ENCODE peak calls at places on chromosomes 4 and X, in seven cellular contexts. I is IMR-90, E is mesenchymal stem cell, T is GM23338, Z is OCI-LY7, D is mammary epithelial cell, H is MM.1S. R is an unnamed sample.

GRCh38 chr4:124777007-124777406 is 64.5 kb upstream of the ANKRD50 start:
- DNase-seq in I (peak; percentile 37), E (no peak), T (no peak), Z (no peak), D (no peak), H (no peak), R (peak; percentile 15)

GRCh38 chrX:115147220-115147619 is 42.0 kb upstream of the RBMXL3 start:
- DNase-seq in I (peak; percentile 40), E (peak; percentile 24), T (peak; percentile 8), Z (no peak), D (peak; percentile 4), H (peak; percentile 7), R (peak; percentile 21)

GRCh38 chr4:3293410-3294391 is 880 bp downstream of the RGS12 start:
- DNase-seq in I (no peak), E (peak; percentile 15), T (no peak), Z (peak; percentile 5), D (no peak), H (no peak), R (peak; percentile 30)

GRCh38 chr4:56757821-56758400 is 63.6 kb downstream of the SPINK2 start:
- DNase-seq in I (peak; percentile 94), E (peak; percentile 98), T (peak; percentile 65), Z (peak; percentile 90), D (no peak), H (peak; percentile 95), R (peak; percentile 59)

GRCh38 chr4:40916880-40917279 is 167.1 kb downstream of the NSUN7 start:
- DNase-seq in I (no peak), E (peak; percentile 23), T (peak; percentile 79), Z (peak; percentile 41), D (no peak), H (peak; percentile 33), R (peak; percentile 42)

GRCh38 chr4:177485528-177485927 is 43.3 kb upstream of the AGA start:
- DNase-seq in I (peak; percentile 98), E (peak; percentile 26), T (no peak), Z (no peak), D (peak; percentile 89), H (no peak), R (no peak)

GRCh38 chr4:73576366-73576765 is 43.9 kb downstream of the RASSF6 start:
- DNase-seq in I (peak; percentile 29), E (peak; percentile 28), T (no peak), Z (no peak), D (peak; percentile 14), H (no peak), R (no peak)

GRCh38 chr4:89952458-89952857 is 57.8 kb downstream of the MMRN1 start:
- DNase-seq in I (no peak), E (no peak), T (no peak), Z (no peak), D (no peak), H (no peak), R (no peak)

GRCh38 chr4:73947239-73947985 is 34.4 kb downstream of the PF4 start:
- DNase-seq in I (no peak), E (no peak), T (no peak), Z (no peak), D (no peak), H (no peak), R (no peak)

GRCh38 chr4:13470379-13470778 is 13.8 kb downstream of the RAB28 start:
- DNase-seq in I (no peak), E (peak; percentile 18), T (no peak), Z (no peak), D (no peak), H (no peak), R (no peak)

GRCh38 chr4:176945314-176945713 is 152.6 kb upstream of the VEGFC start:
- DNase-seq in I (no peak), E (peak; percentile 49), T (no peak), Z (no peak), D (no peak), H (no peak), R (no peak)

GRCh38 chr4:185711764-185712163 is 100.2 kb downstream of the SORBS2 start:
- DNase-seq in I (peak; percentile 8), E (peak; percentile 12), T (no peak), Z (no peak), D (peak; percentile 82), H (no peak), R (peak; percentile 37)
- H3K27ac ChIP-seq in I (no peak overlapping the region), E (no peak overlapping the region), T (no peak overlapping the region), Z (no peak overlapping the region), D (no peak overlapping the region), H (no peak overlapping the region), R (peak overlapping the region; percentile 46)

GRCh38 chrX:53669258-53669657 is 17.3 kb downstream of the HUWE1 start:
- DNase-seq in I (no peak), E (no peak), T (no peak), Z (no peak), D (no peak), H (no peak), R (no peak)

GRCh38 chrX:53678667-53679066 is 7.9 kb downstream of the HUWE1 start:
- DNase-seq in I (no peak), E (peak; percentile 26), T (peak; percentile 32), Z (no peak), D (no peak), H (no peak), R (no peak)

GRCh38 chrX:53674581-53674980 is 11.9 kb downstream of the HUWE1 start:
- DNase-seq in I (peak; percentile 29), E (no peak), T (no peak), Z (no peak), D (no peak), H (no peak), R (no peak)
- H3K4me1 ChIP-seq in I (no peaks in the 10 kb centered on the region), E (no peaks in the 10 kb centered on the region), T (no peaks in the 10 kb centered on the region), Z (no peaks in the 10 kb centered on the region), D (no peaks in the 10 kb centered on the region), H (peaks cover 2% of the 10 kb centered on the region), R (peaks cover 4% of the 10 kb centered on the region)

DNA sequence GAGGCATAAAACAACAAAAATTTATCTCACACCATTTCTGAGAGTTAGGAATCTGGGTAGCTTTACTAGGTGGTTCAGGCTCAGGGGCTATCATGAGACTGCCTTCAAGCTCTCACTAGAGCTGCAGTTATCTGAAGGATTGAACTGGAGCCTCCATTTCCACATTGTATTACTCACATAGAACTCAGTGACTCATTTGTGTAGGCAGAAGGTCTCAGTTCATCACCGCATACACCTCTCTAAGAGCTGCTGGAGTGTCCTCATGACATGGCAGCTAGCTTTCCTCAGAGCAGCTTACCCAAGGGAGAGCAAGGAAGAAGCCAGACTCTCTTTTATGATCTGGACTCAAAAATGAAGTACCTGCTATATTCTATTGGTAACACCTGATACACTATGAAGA is 389.2 kb downstream of the IQCM start:
- DNase-seq in I (peak; percentile 35), E (no peak), T (no peak), Z (no peak), D (peak; percentile 56), H (no peak), R (no peak)
- H2AFZ ChIP-seq in I (no peak overlapping the region), E (no peak overlapping the region), T (no peak overlapping the region), Z (no peak overlapping the region), D (peak overlapping the region; percentile 42), H (no peak overlapping the region), R (no peak overlapping the region)

DNA sequence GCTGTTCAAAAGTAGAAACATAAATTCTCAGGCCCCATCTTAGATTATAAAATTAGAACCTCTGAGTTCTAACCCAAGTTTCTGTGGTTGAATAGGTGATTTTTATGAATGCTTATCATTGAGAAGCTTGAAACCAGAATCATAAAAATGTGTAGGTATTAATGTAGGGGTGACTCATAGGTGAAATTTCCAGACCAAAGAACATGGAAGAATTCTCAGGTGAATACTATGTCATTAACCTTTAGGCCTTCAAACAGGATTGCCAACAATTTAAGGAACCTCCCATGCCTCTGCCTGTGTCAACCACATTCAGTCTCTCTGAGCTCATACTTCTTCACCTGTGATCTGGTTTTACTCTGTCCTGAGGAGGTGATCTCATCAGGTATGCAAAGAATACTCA is 177.8 kb downstream of the NPFFR2 start:
- DNase-seq in I (no peak), E (no peak), T (no peak), Z (no peak), D (peak; percentile 93), H (no peak), R (no peak)
- H3K27ac ChIP-seq in I (no peak overlapping the region), E (no peak overlapping the region), T (no peak overlapping the region), Z (no peak overlapping the region), D (no peak overlapping the region), H (no peak overlapping the region), R (no peak overlapping the region)

GRCh38 chrX:38806054-38806389 is 4.8 kb downstream of the MID1IP1 start:
- DNase-seq in I (no peak), E (no peak), T (no peak), Z (peak; percentile 67), D (no peak), H (no peak), R (no peak)
- H3K4me1 ChIP-seq in I (peaks cover 2% of the 10 kb centered on the region), E (peaks cover 8% of the 10 kb centered on the region), T (peaks cover 14% of the 10 kb centered on the region), Z (peaks cover 42% of the 10 kb centered on the region), D (peaks cover 4% of the 10 kb centered on the region), H (peaks cover 9% of the 10 kb centered on the region), R (peaks cover 11% of the 10 kb centered on the region)

GRCh38 chr4:81486502-81486901 is 14.8 kb upstream of the RASGEF1B start:
- DNase-seq in I (no peak), E (no peak), T (peak; percentile 81), Z (no peak), D (no peak), H (no peak), R (no peak)

GRCh38 chr4:81485310-81485980 is 13.7 kb upstream of the RASGEF1B start:
- DNase-seq in I (no peak), E (no peak), T (no peak), Z (no peak), D (no peak), H (no peak), R (no peak)

GRCh38 chr4:81481151-81481550 is 9.4 kb upstream of the RASGEF1B start:
- DNase-seq in I (no peak), E (no peak), T (no peak), Z (no peak), D (no peak), H (no peak), R (no peak)

GRCh38 chr4:81482344-81482743 is 10.6 kb upstream of the RASGEF1B start:
- DNase-seq in I (no peak), E (no peak), T (no peak), Z (no peak), D (no peak), H (no peak), R (no peak)
- H2AFZ ChIP-seq in I (no peak overlapping the region), E (no peak overlapping the region), T (no peak overlapping the region), Z (peak overlapping the region; percentile 74), D (no peak overlapping the region), H (no peak overlapping the region), R (no peak overlapping the region)

R was measured in endothelial cell of umbilical vein.